ENCODE peak calls at places on chromosomes 4 and X, in four cellular contexts. I is EL; F is stimulated activated effector memory CD8-positive, alpha-beta T cell treated with anti-CD3 and anti-CD28 coated beads, Interleukin-12 subunit alpha, Interleukin-12 subunit beta, amount 100 ng/mL, for 72 hours; U is MCF 10A. H is an unnamed sample.

GRCh38 chr4:40486534-40486933 is 143.1 kb downstream of the RBM47 start:
- DNase-seq in I (peak), F (no peak), U (peak), H (peak)

GRCh38 chrX:40168183-40169015 is 70.6 kb upstream of the BCOR start:
- DNase-seq in I (no peak), U (no peak), F (no peak), H (no peak)

GRCh38 chrX:9912341-9912740 is 54.8 kb upstream of the CLDN34 start:
- DNase-seq in U (peak), I (no peak), F (no peak), H (peak)

GRCh38 chrX:38233891-38234807 is 13.5 kb upstream of the SRPX start:
- DNase-seq in F (no peak), U (peak), I (peak), H (peak)

GRCh38 chr4:100898844-100899243 is 381.0 kb upstream of the EMCN start:
- DNase-seq in F (no peak), I (no peak), U (no peak), H (no peak)

GRCh38 chrX:136899206-136899605 is 18.7 kb upstream of the RBMX start:
- DNase-seq in F (no peak), I (no peak), U (no peak), H (no peak)

GRCh38 chr4:102610007-102610406 is 108.8 kb downstream of the NFKB1 start:
- DNase-seq in I (no peak), U (no peak), F (no peak), H (no peak)

GRCh38 chr4:71151054-71151453 is 157.6 kb downstream of the DCK start:
- DNase-seq in F (no peak), I (no peak), U (peak), H (no peak)

GRCh38 chr4:79748835-79749234 is 324.2 kb downstream of the ANTXR2 start:
- DNase-seq in F (no peak), U (no peak), I (no peak), H (no peak)

GRCh38 chr4:155473420-155474095 is 96.8 kb upstream of the MAP9 start:
- DNase-seq in F (no peak), U (peak), I (no peak), H (no peak)

GRCh38 chr4:47705326-47705981 is 132.4 kb downstream of the CORIN start:
- DNase-seq in I (peak), U (peak), F (no peak), H (peak)

GRCh38 chr4:3822230-3822947 is 56.2 kb downstream of the ADRA2C start:
- DNase-seq in U (no peak), I (no peak), F (no peak), H (no peak)

GRCh38 chr4:89878611-89879010 is 16.0 kb upstream of the MMRN1 start:
- DNase-seq in U (peak), I (no peak), F (no peak), H (no peak)

GRCh38 chrX:64427787-64428186 is 32.5 kb upstream of the MTMR8 start:
- DNase-seq in F (no peak), I (no peak), U (no peak), H (no peak)

GRCh38 chr4:70556856-70557255 is 35.2 kb upstream of the AMBN start:
- DNase-seq in U (peak), I (peak), F (no peak), H (no peak)

GRCh38 chr4:11587797-11588196 is 159.1 kb upstream of the HS3ST1 start:
- DNase-seq in F (no peak), U (no peak), I (no peak), H (no peak)

GRCh38 chrX:24424948-24425347 is 40.1 kb upstream of the PDK3 start:
- DNase-seq in F (no peak), U (no peak), I (peak), H (peak)

GRCh38 chrX:77564824-77565223 is 117.6 kb downstream of the FGF16 start:
- DNase-seq in U (peak), I (peak), F (no peak), H (no peak)

GRCh38 chr4:87901426-87901825 is 68.7 kb downstream of the MEPE start:
- DNase-seq in I (peak), F (no peak), U (no peak), H (peak)

GRCh38 chrX:130091976-130092522 is 18.2 kb downstream of the ELF4 start:
- DNase-seq in U (no peak), I (peak), F (peak), H (no peak)

GRCh38 chrX:22037911-22038537 is 5.9 kb downstream of the PHEX start:
- DNase-seq in F (no peak), I (no peak), U (no peak), H (no peak)

GRCh38 chr4:78671812-78672440 is 104.2 kb upstream of the BMP2K start:
- DNase-seq in U (no peak), F (no peak), I (no peak), H (no peak)

GRCh38 chr4:186829740-186830449 is 106.2 kb upstream of the FAT1 start:
- DNase-seq in U (peak), I (peak), F (no peak), H (no peak)

GRCh38 chr4:144948009-144948408 is 150.0 kb downstream of the ANAPC10 start:
- DNase-seq in F (no peak), I (no peak), U (no peak), H (no peak)

H was measured in GM03348.